ENCODE peak calls at places on chromosomes 12 and 14, in ten cellular contexts. W is stimulated activated naive B cell treated with anti-CD40 and anti-IgM and Interleukin-4, amounts not matched to agents 10 μg/mL and 1 μg/mL and 100 μg/mL, for 72 hours; G is stimulated activated CD8-positive, alpha-beta memory T cell treated with anti-CD3 and anti-CD28 coated beads, Interleukin-4, amount 100 ng/mL, for 1 hour; P is cardiac muscle cell; E is stimulated activated effector memory CD8-positive, alpha-beta T cell treated with anti-CD3 and anti-CD28 coated beads, Interleukin-12 subunit alpha, Interleukin-12 subunit beta, amount 100 ng/mL, for 72 hours; N is NCI-H510A treated with DMSO at 0.1 percent for 48 hours; B is MV-4-11; S is EH; X is NCI-H1417; M is naive B cell. Y is an unnamed sample.

GRCh38 chr14:52583544-52583943 is 30.9 kb downstream of the GPR137C start:
- DNase-seq in M (no peak), G (no peak), X (no peak), B (no peak), W (no peak), S (no peak), P (no peak), E (no peak), N (no peak), Y (no peak)

GRCh38 chr12:9883175-9883574 is 1.9 kb downstream of the KLRF2 start:
- DNase-seq in P (peak), N (no peak), W (no peak), X (no peak), B (no peak), G (no peak), M (no peak), S (no peak), E (no peak), Y (no peak)

GRCh38 chr14:41498959-41499358 is 107.7 kb upstream of the LRFN5 start:
- DNase-seq in G (no peak), E (no peak), W (no peak), X (no peak), B (no peak), S (no peak), P (peak), N (no peak), M (no peak), Y (no peak)

GRCh38 chr12:48351022-48351708 is 446 bp upstream of the ZNF641 start:
- DNase-seq in P (peak), E (no peak), W (peak), M (no peak), N (peak), S (peak), X (peak), B (no peak), G (no peak), Y (no peak)

GRCh38 chr14:81453166-81453766 is 53.1 kb upstream of the STON2 start:
- DNase-seq in S (peak), M (peak), N (peak), P (peak), E (peak), B (peak), W (no peak), X (peak), G (no peak), Y (no peak)

GRCh38 chr14:101080922-101081593 is 177.5 kb upstream of the RTL1 start:
- DNase-seq in G (no peak), E (no peak), N (no peak), S (no peak), P (no peak), X (no peak), B (no peak), W (no peak), M (no peak), Y (no peak)

GRCh38 chr12:110203546-110203945 is 77.5 kb upstream of the ATP2A2 start:
- DNase-seq in G (no peak), N (no peak), B (no peak), W (no peak), M (no peak), X (no peak), S (no peak), E (no peak), P (no peak), Y (no peak)

GRCh38 chr14:99818503-99819036 is 25.4 kb downstream of the EML1 start:
- DNase-seq in S (no peak), N (no peak), P (no peak), W (no peak), M (no peak), X (no peak), G (no peak), B (no peak), E (no peak), Y (no peak)

GRCh38 chr12:304815-305214 is 42.2 kb upstream of the SLC6A13 start:
- DNase-seq in W (no peak), M (no peak), S (peak), B (no peak), E (no peak), X (no peak), N (no peak), G (no peak), P (no peak), Y (no peak)

GRCh38 chr12:131385313-131386166 is 325.4 kb upstream of the SFSWAP start:
- DNase-seq in P (no peak), E (no peak), N (no peak), M (no peak), G (no peak), B (no peak), X (no peak), W (no peak), S (no peak), Y (no peak)

GRCh38 chr12:104864668-104865067 is 93.4 kb downstream of the SLC41A2 start:
- DNase-seq in B (peak), G (no peak), P (peak), N (no peak), S (no peak), W (no peak), E (no peak), M (no peak), X (no peak), Y (no peak)

GRCh38 chr14:60561845-60562746 is 53.1 kb downstream of the SIX6 start:
- DNase-seq in M (no peak), E (no peak), N (peak), W (peak), X (peak), S (peak), G (no peak), P (peak), B (peak), Y (no peak)

GRCh38 chr14:96592591-96593388 is 90.6 kb downstream of the PAPOLA start:
- DNase-seq in G (peak), P (peak), S (peak), W (peak), M (peak), E (peak), N (peak), B (peak), X (no peak), Y (no peak)

GRCh38 chr12:96392397-96392796 is 7.8 kb downstream of the CDK17 start:
- DNase-seq in N (no peak), M (no peak), W (no peak), P (peak), S (peak), E (no peak), G (no peak), X (no peak), B (no peak), Y (no peak)

GRCh38 chr14:68775614-68776126 is 17.2 kb downstream of the ZFP36L1 start:
- DNase-seq in S (no peak), B (no peak), W (no peak), M (no peak), N (no peak), P (no peak), G (no peak), E (no peak), X (no peak), Y (no peak)

GRCh38 chr12:69639400-69640016 is 28.8 kb upstream of the LRRC10 start:
- DNase-seq in M (peak), P (peak), N (peak), G (peak), S (peak), E (peak), B (peak), X (peak), W (peak), Y (no peak)

GRCh38 chr12:63170321-63170720 is 19.3 kb upstream of the AVPR1A start:
- DNase-seq in M (no peak), N (no peak), P (no peak), S (no peak), W (no peak), B (no peak), X (no peak), E (no peak), G (no peak), Y (no peak)

GRCh38 chr12:31558521-31558920 is 32.4 kb downstream of the DENND5B start:
- DNase-seq in E (no peak), G (no peak), N (no peak), X (no peak), M (no peak), P (no peak), S (peak), B (no peak), W (no peak), Y (no peak)

GRCh38 chr12:93146278-93146939 is 217.3 kb upstream of the EEA1 start:
- DNase-seq in G (no peak), B (peak), M (no peak), N (no peak), W (no peak), X (no peak), P (peak), E (no peak), S (peak), Y (no peak)

GRCh38 chr12:24478254-24478653 is 470.6 kb downstream of the BCAT1 start:
- DNase-seq in M (no peak), X (peak), G (no peak), W (no peak), E (no peak), S (no peak), B (no peak), N (no peak), P (no peak), Y (no peak)

GRCh38 chr14:90781344-90781761 is 34.9 kb downstream of the TTC7B start:
- DNase-seq in E (no peak), P (peak), S (peak), M (no peak), G (no peak), N (no peak), B (peak), W (no peak), X (no peak), Y (no peak)

GRCh38 chr12:127822743-127823433 is 444.1 kb upstream of the TMEM132C start:
- DNase-seq in E (no peak), B (peak), P (no peak), X (no peak), G (no peak), S (no peak), M (no peak), W (no peak), N (no peak), Y (no peak)

GRCh38 chr12:92065018-92065499 is 80.6 kb downstream of the BTG1 start:
- DNase-seq in P (no peak), M (no peak), X (no peak), W (peak), B (no peak), N (peak), S (no peak), G (no peak), E (peak), Y (no peak)

GRCh38 chr14:102817942-102818940 is 41.0 kb downstream of the TRAF3 start:
- DNase-seq in G (no peak), S (peak), X (no peak), B (no peak), N (no peak), M (no peak), W (no peak), E (no peak), P (no peak), Y (no peak)

GRCh38 chr14:70782361-70782760 is 27.0 kb downstream of the MAP3K9 start:
- DNase-seq in B (peak), P (no peak), M (no peak), E (no peak), S (peak), W (no peak), X (no peak), G (no peak), N (no peak), Y (no peak)

GRCh38 chr14:34243401-34243800 is 218.6 kb downstream of the SPTSSA start:
- DNase-seq in P (no peak), E (peak), X (no peak), W (no peak), M (no peak), B (no peak), G (no peak), N (no peak), S (no peak), Y (no peak)

GRCh38 chr12:93325855-93326254 is 51.9 kb upstream of the NUDT4 start:
- DNase-seq in S (peak), N (no peak), W (no peak), X (no peak), E (no peak), P (peak), G (no peak), M (no peak), B (no peak), Y (no peak)

Y was measured in esophagus squamous epithelium.